ENCODE peak calls at places on chromosome 1, in six cellular contexts. R, D, N, J, P and O are unnamed samples.

GRCh38 chr1:168628807-168629206 is 52.4 kb downstream of the XCL1 start:
- DNase-seq in R (no peak), D (no peak), N (no peak), J (no peak), P (peak), O (peak)

GRCh38 chr1:211113566-211113965 is 20.4 kb downstream of the KCNH1 start:
- DNase-seq in R (no peak), D (no peak), N (no peak), J (no peak), P (peak), O (peak)

GRCh38 chr1:180151508-180151907 is 3.2 kb upstream of the QSOX1 start:
- DNase-seq in R (no peak), D (no peak), N (no peak), J (no peak), P (peak), O (peak)

GRCh38 chr1:53545663-53546408 is 86.6 kb downstream of the DMRTB1 start:
- DNase-seq in R (no peak), D (no peak), N (no peak), J (peak), P (no peak), O (no peak)

GRCh38 chr1:235919127-235919796 is 52.6 kb upstream of the LYST start:
- DNase-seq in R (no peak), D (no peak), N (no peak), J (no peak), P (peak), O (peak)

GRCh38 chr1:212489284-212489859 is 56.7 kb downstream of the NENF start:
- DNase-seq in R (no peak), D (no peak), N (no peak), J (no peak), P (no peak), O (no peak)

GRCh38 chr1:211543003-211543402 is 36.0 kb downstream of the SLC30A1 start:
- DNase-seq in R (no peak), D (peak), N (no peak), J (no peak), P (no peak), O (no peak)

GRCh38 chr1:51898090-51898734 is 19.7 kb upstream of the NRDC start:
- DNase-seq in R (no peak), D (no peak), N (no peak), J (no peak), P (peak), O (peak)

GRCh38 chr1:12434174-12434573 is 183.8 kb downstream of the DHRS3 start:
- DNase-seq in R (no peak), D (peak), N (no peak), J (no peak), P (peak), O (peak)

GRCh38 chr1:67855444-67855843 is 22.2 kb upstream of the GNG12 start:
- DNase-seq in R (no peak), D (no peak), N (no peak), J (no peak), P (no peak), O (no peak)

GRCh38 chr1:16242556-16243407 is 5.8 kb upstream of the CPLANE2 start:
- DNase-seq in R (no peak), D (no peak), N (no peak), J (no peak), P (no peak), O (no peak)

GRCh38 chr1:156583821-156584622 is 4.5 kb downstream of the TTC24 start:
- DNase-seq in R (peak), D (peak), N (peak), J (no peak), P (peak), O (peak)

GRCh38 chr1:212615092-212615470 is 6.5 kb downstream of the ATF3 start:
- DNase-seq in R (no peak), D (no peak), N (no peak), J (no peak), P (no peak), O (no peak)

GRCh38 chr1:55823521-55824296 is 608.5 kb upstream of the USP24 start:
- DNase-seq in R (no peak), D (no peak), N (no peak), J (no peak), P (peak), O (peak)

GRCh38 chr1:2644591-2645101 is 11.8 kb upstream of the MMEL1 start:
- DNase-seq in R (no peak), D (no peak), N (no peak), J (peak), P (no peak), O (no peak)

GRCh38 chr1:109161836-109162606 is 48.1 kb downstream of the ELAPOR1 start:
- DNase-seq in R (no peak), D (peak), N (no peak), J (peak), P (peak), O (peak)

GRCh38 chr1:197235355-197235754 is 32.7 kb upstream of the CRB1 start:
- DNase-seq in R (no peak), D (no peak), N (no peak), J (no peak), P (no peak), O (no peak)

GRCh38 chr1:186220101-186220500 is 155.0 kb downstream of the TPR start:
- DNase-seq in R (no peak), D (no peak), N (no peak), J (no peak), P (no peak), O (no peak)

GRCh38 chr1:10968411-10968826 is 44.0 kb upstream of the TARDBP start:
- DNase-seq in R (no peak), D (no peak), N (peak), J (no peak), P (no peak), O (no peak)

GRCh38 chr1:19317126-19317910 is 5.2 kb downstream of the SLC66A1 start:
- DNase-seq in R (peak), D (no peak), N (peak), J (no peak), P (no peak), O (no peak)

GRCh38 chr1:101219919-101220695 is 16.7 kb upstream of the S1PR1 start:
- DNase-seq in R (no peak), D (no peak), N (no peak), J (peak), P (no peak), O (no peak)

GRCh38 chr1:231235526-231235925 is 5.5 kb upstream of the GNPAT start:
- DNase-seq in R (no peak), D (no peak), N (no peak), J (no peak), P (no peak), O (no peak)

GRCh38 chr1:55506686-55507577 is 291.8 kb upstream of the USP24 start:
- DNase-seq in R (no peak), D (no peak), N (no peak), J (no peak), P (peak), O (peak)

GRCh38 chr1:87989346-87989745 is 660.7 kb downstream of the LMO4 start:
- DNase-seq in R (no peak), D (no peak), N (no peak), J (no peak), P (no peak), O (no peak)

GRCh38 chr1:18107671-18108312 is at the start of gene IGSF21:
- DNase-seq in R (peak), D (no peak), N (peak), J (no peak), P (no peak), O (no peak)

GRCh38 chr1:56584910-56585528 is 5.7 kb upstream of the PLPP3 start:
- DNase-seq in R (peak), D (peak), N (peak), J (no peak), P (peak), O (peak)

GRCh38 chr1:85229574-85230097 is 28.8 kb upstream of the SYDE2 start:
- DNase-seq in R (no peak), D (no peak), N (no peak), J (no peak), P (no peak), O (no peak)

GRCh38 chr1:154474802-154475201 is 27.2 kb upstream of the TDRD10 start:
- DNase-seq in R (no peak), D (no peak), N (no peak), J (no peak), P (peak), O (peak)

GRCh38 chr1:8590696-8591351 is 226.6 kb downstream of the RERE start:
- DNase-seq in R (no peak), D (no peak), N (no peak), J (no peak), P (no peak), O (no peak)